ENCODE peak calls at places on chromosomes 7 and 10, in ten cellular contexts. O, B, A, J, R, X, L, Y, T and P are unnamed samples.

GRCh38 chr10:112953075-112953501 is 3.0 kb downstream of the TCF7L2 start:
- DNase-seq in O (no peak), B (peak), A (no peak), J (no peak), R (no peak), X (peak), L (peak), Y (peak), T (no peak), P (peak)

GRCh38 chr7:15921576-15921975 is 235.1 kb upstream of the MEOX2 start:
- DNase-seq in O (no peak), B (no peak), A (peak), J (no peak), R (no peak), X (no peak), L (peak), Y (peak), T (peak), P (no peak)

GRCh38 chr10:129953541-129954031 is 10.5 kb downstream of the EBF3 start:
- DNase-seq in O (no peak), B (no peak), A (no peak), J (no peak), R (no peak), X (no peak), L (peak), Y (no peak), T (no peak), P (peak)

GRCh38 chr10:113094114-113094486 is 144.1 kb downstream of the TCF7L2 start:
- DNase-seq in O (peak), B (no peak), A (no peak), J (no peak), R (no peak), X (no peak), L (peak), Y (peak), T (no peak), P (no peak)

GRCh38 chr10:114403545-114404161 is 649 bp downstream of the AFAP1L2 start:
- DNase-seq in O (no peak), B (peak), A (no peak), J (no peak), R (peak), X (no peak), L (no peak), Y (no peak), T (no peak), P (peak)

GRCh38 chr10:79274279-79275104 is 72.8 kb upstream of the PPIF start:
- DNase-seq in O (no peak), B (peak), A (no peak), J (no peak), R (peak), X (peak), L (peak), Y (no peak), T (no peak), P (peak)

GRCh38 chr7:82760092-82760491 is 316.5 kb upstream of the CACNA2D1 start:
- DNase-seq in O (no peak), B (no peak), A (no peak), J (no peak), R (no peak), X (no peak), L (no peak), Y (peak), T (no peak), P (no peak)

GRCh38 chr7:132398253-132398913 is 177.9 kb downstream of the PLXNA4 start:
- DNase-seq in O (no peak), B (peak), A (no peak), J (no peak), R (no peak), X (no peak), L (no peak), Y (no peak), T (no peak), P (peak)

GRCh38 chr10:119942973-119943372 is 50.4 kb downstream of the SEC23IP start:
- DNase-seq in O (no peak), B (no peak), A (no peak), J (no peak), R (no peak), X (no peak), L (peak), Y (peak), T (peak), P (no peak)

GRCh38 chr7:91288208-91288824 is 24.1 kb downstream of the FZD1 start:
- DNase-seq in O (peak), B (peak), A (no peak), J (no peak), R (no peak), X (peak), L (no peak), Y (no peak), T (peak), P (peak)

GRCh38 chr7:75646551-75647102 is 92.1 kb downstream of the HIP1 start:
- DNase-seq in O (no peak), B (peak), A (no peak), J (no peak), R (no peak), X (no peak), L (no peak), Y (no peak), T (no peak), P (peak)

GRCh38 chr7:126698909-126699308 is 553.8 kb downstream of the GRM8 start:
- DNase-seq in O (no peak), B (no peak), A (no peak), J (no peak), R (no peak), X (no peak), L (no peak), Y (no peak), T (no peak), P (no peak)

GRCh38 chr10:89458760-89459159 is 44.4 kb downstream of the IFIT5 start:
- DNase-seq in O (no peak), B (no peak), A (no peak), J (no peak), R (no peak), X (no peak), L (no peak), Y (peak), T (no peak), P (no peak)

GRCh38 chr7:28296571-28297483 is 115.5 kb upstream of the CREB5 start:
- DNase-seq in O (no peak), B (peak), A (no peak), J (no peak), R (no peak), X (no peak), L (peak), Y (peak), T (no peak), P (peak)

GRCh38 chr7:47336178-47337020 is 245.5 kb downstream of the TNS3 start:
- DNase-seq in O (no peak), B (no peak), A (no peak), J (no peak), R (no peak), X (peak), L (peak), Y (peak), T (no peak), P (no peak)

GRCh38 chr7:150954201-150954985 is 23.7 kb downstream of the KCNH2 start:
- DNase-seq in O (no peak), B (no peak), A (no peak), J (no peak), R (no peak), X (no peak), L (no peak), Y (no peak), T (no peak), P (peak)

GRCh38 chr7:92691578-92691977 is 101.4 kb upstream of the FAM133B start:
- DNase-seq in O (peak), B (peak), A (peak), J (no peak), R (no peak), X (no peak), L (peak), Y (peak), T (peak), P (no peak)

GRCh38 chr7:4257390-4258111 is 424.5 kb upstream of the FOXK1 start:
- DNase-seq in O (no peak), B (no peak), A (no peak), J (no peak), R (no peak), X (no peak), L (no peak), Y (no peak), T (no peak), P (peak)

GRCh38 chr7:5294169-5294987 is 11.6 kb downstream of the SLC29A4 start:
- DNase-seq in O (no peak), B (peak), A (no peak), J (no peak), R (no peak), X (no peak), L (no peak), Y (no peak), T (no peak), P (no peak)

GRCh38 chr7:79534128-79534527 is 80.7 kb upstream of the MAGI2 start:
- DNase-seq in O (no peak), B (no peak), A (no peak), J (no peak), R (no peak), X (no peak), L (no peak), Y (peak), T (no peak), P (no peak)
- TF ChIP-seq CTCF in O (no peak), B (no peak), A (no peak), J (no peak), R (no peak), X (no peak), L (no peak), Y (no peak), T (no peak), P (no peak)

GRCh38 chr10:106947643-106948042 is 216.9 kb downstream of the SORCS1 start:
- DNase-seq in O (no peak), B (no peak), A (no peak), J (no peak), R (no peak), X (no peak), L (no peak), Y (no peak), T (no peak), P (no peak)

GRCh38 chr10:106941297-106942034 is 223.0 kb downstream of the SORCS1 start:
- DNase-seq in O (no peak), B (no peak), A (no peak), J (no peak), R (no peak), X (no peak), L (no peak), Y (no peak), T (no peak), P (no peak)

GRCh38 chr10:106938448-106939014 is 226.0 kb downstream of the SORCS1 start:
- DNase-seq in O (no peak), B (no peak), A (no peak), J (no peak), R (no peak), X (no peak), L (peak), Y (no peak), T (no peak), P (no peak)

GRCh38 chr10:106942035-106942662 is 222.4 kb downstream of the SORCS1 start:
- DNase-seq in O (no peak), B (no peak), A (no peak), J (no peak), R (peak), X (no peak), L (no peak), Y (no peak), T (no peak), P (no peak)
- TF ChIP-seq CTCF in O (no peak), B (no peak), A (no peak), J (no peak), R (no peak), X (no peak), L (no peak), Y (no peak), T (no peak), P (no peak)

DNA sequence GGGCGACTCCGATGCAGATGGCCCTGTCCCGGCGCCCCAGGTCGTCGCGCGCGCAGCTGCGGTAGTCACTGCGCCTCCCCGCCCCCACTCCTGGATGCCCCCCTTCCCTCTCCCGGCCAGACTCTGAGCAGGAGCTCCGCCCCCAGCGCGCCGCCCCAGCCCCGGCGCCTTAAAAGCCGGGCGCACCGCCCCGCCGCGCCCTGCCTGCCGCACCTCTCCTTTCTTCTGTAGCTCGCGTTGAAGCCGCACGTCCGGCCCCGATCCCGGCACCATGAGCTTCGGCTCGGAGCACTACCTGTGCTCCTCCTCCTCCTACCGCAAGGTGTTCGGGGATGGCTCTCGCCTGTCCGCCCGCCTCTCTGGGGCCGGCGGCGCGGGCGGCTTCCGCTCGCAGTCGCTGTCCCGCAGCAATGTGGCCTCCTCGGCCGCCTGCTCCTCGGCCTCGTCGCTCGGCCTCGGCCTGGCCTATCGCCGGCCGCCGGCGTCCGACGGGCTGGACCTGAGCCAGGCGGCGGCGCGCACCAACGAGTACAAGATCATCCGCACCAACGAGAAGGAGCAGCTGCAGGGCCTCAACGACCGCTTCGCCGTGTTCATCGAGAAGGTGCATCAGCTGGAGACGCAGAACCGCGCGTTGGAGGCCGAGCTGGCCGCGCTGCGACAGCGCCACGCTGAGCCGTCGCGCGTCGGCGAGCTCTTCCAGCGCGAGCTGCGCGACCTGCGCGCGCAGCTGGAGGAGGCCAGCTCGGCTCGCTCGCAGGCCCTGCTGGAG is at the start of gene INA:
- DNase-seq in O (peak), B (peak), A (no peak), J (peak), R (no peak), X (no peak), L (peak), Y (peak), T (no peak), P (peak)
- TF ChIP-seq CTCF in O (no peak), B (no peak), A (no peak), J (no peak), R (no peak), X (no peak), L (no peak), Y (peak), T (no peak), P (peak)

GRCh38 chr7:72754312-72754711 is 73.7 kb downstream of the TYW1B start:
- DNase-seq in O (no peak), B (no peak), A (no peak), J (no peak), R (no peak), X (no peak), L (no peak), Y (peak), T (peak), P (no peak)

GRCh38 chr7:72751378-72751777 is 76.6 kb downstream of the TYW1B start:
- DNase-seq in O (no peak), B (no peak), A (no peak), J (no peak), R (no peak), X (no peak), L (no peak), Y (no peak), T (no peak), P (no peak)

GRCh38 chr7:72753781-72754180 is 74.2 kb downstream of the TYW1B start:
- DNase-seq in O (no peak), B (no peak), A (no peak), J (no peak), R (no peak), X (no peak), L (no peak), Y (no peak), T (no peak), P (no peak)

GRCh38 chr7:72751978-72752377 is 76.0 kb downstream of the TYW1B start:
- DNase-seq in O (no peak), B (peak), A (no peak), J (no peak), R (no peak), X (no peak), L (no peak), Y (no peak), T (no peak), P (peak)
- TF ChIP-seq CTCF in O (no peak), B (peak), A (no peak), J (no peak), R (no peak), X (no peak), L (peak), Y (peak), T (peak), P (peak)

DNA sequence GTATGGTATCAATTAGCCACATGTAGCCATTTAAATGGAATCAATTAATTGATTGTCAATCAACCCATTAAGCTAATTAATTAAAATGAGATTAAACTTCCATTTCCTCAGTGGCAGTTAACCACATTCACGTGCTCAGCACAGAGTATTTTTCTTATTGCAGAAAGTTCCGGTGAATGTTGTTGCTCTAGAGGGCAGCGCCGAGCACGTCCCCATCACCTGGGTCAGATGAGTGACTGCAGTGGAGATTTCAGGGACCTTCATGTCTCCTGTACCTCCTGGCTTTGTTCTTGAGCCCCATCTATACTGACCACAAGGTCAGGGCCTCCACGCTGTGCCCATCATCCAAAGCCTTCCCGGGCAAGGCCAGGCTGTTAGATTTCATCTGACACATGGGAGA is 168.8 kb upstream of the MKI67 start:
- DNase-seq in O (no peak), B (no peak), A (no peak), J (no peak), R (no peak), X (no peak), L (no peak), Y (no peak), T (no peak), P (no peak)
- TF ChIP-seq CTCF in O (no peak), B (no peak), A (no peak), J (no peak), R (no peak), X (no peak), L (no peak), Y (no peak), T (no peak), P (no peak)